ENCODE peak calls at places on chromosome 5, in four cellular contexts. One of them, this sample, is unnamed.

GRCh38 chr5:78647838-78648358 is 674 bp downstream of the LHFPL2 start:
- DNase-seq in mucosa of descending colon: peak
- DNase-seq in A549: peak
- DNase-seq in kidney: peak
- DNase-seq in this sample: no peak

GRCh38 chr5:76701298-76701697 is 14.6 kb upstream of the F2R start:
- DNase-seq in mucosa of descending colon: no peak
- DNase-seq in A549: no peak
- DNase-seq in kidney: no peak
- DNase-seq in this sample: no peak

GRCh38 chr5:168023190-168023589 is 268.3 kb upstream of the WWC1 start:
- DNase-seq in mucosa of descending colon: peak
- DNase-seq in A549: no peak
- DNase-seq in kidney: no peak
- DNase-seq in this sample: no peak

GRCh38 chr5:83090169-83090568 is 12.8 kb downstream of the XRCC4 start:
- DNase-seq in mucosa of descending colon: no peak
- DNase-seq in A549: no peak
- DNase-seq in kidney: no peak
- DNase-seq in this sample: no peak

GRCh38 chr5:61596265-61596664 is 264.2 kb downstream of the ZSWIM6 start:
- DNase-seq in mucosa of descending colon: no peak
- DNase-seq in A549: no peak
- DNase-seq in kidney: no peak
- DNase-seq in this sample: no peak

GRCh38 chr5:115419794-115420585 is 123.5 kb upstream of the CCDC112 start:
- DNase-seq in mucosa of descending colon: no peak
- DNase-seq in A549: peak
- DNase-seq in kidney: no peak
- DNase-seq in this sample: no peak

GRCh38 chr5:115363879-115364278 is 67.4 kb upstream of the CCDC112 start:
- DNase-seq in mucosa of descending colon: no peak
- DNase-seq in A549: no peak
- DNase-seq in kidney: no peak
- DNase-seq in this sample: no peak

GRCh38 chr5:125835293-125836172 is 587.7 kb upstream of the GRAMD2B start:
- DNase-seq in mucosa of descending colon: no peak
- DNase-seq in A549: peak
- DNase-seq in kidney: peak
- DNase-seq in this sample: no peak

GRCh38 chr5:180792965-180793287 is 9.7 kb downstream of the MGAT1 start:
- DNase-seq in mucosa of descending colon: no peak
- DNase-seq in A549: no peak
- DNase-seq in kidney: no peak
- DNase-seq in this sample: no peak

GRCh38 chr5:160155017-160155725 is 35.9 kb upstream of the PWWP2A start:
- DNase-seq in mucosa of descending colon: no peak
- DNase-seq in A549: no peak
- DNase-seq in kidney: no peak
- DNase-seq in this sample: no peak

GRCh38 chr5:81675420-81675819 is 75.5 kb downstream of the SSBP2 start:
- DNase-seq in mucosa of descending colon: no peak
- DNase-seq in A549: no peak
- DNase-seq in kidney: no peak
- DNase-seq in this sample: no peak

GRCh38 chr5:145341842-145342241 is 493.3 kb downstream of the PRELID2 start:
- DNase-seq in mucosa of descending colon: no peak
- DNase-seq in A549: no peak
- DNase-seq in kidney: no peak
- DNase-seq in this sample: no peak

GRCh38 chr5:171770153-171770552 is 15.5 kb upstream of the SMIM23 start:
- DNase-seq in mucosa of descending colon: no peak
- DNase-seq in A549: no peak
- DNase-seq in kidney: no peak
- DNase-seq in this sample: no peak

GRCh38 chr5:150298701-150299451 is 3.8 kb downstream of the ARSI start:
- DNase-seq in mucosa of descending colon: no peak
- DNase-seq in A549: peak
- DNase-seq in kidney: no peak
- DNase-seq in this sample: peak

GRCh38 chr5:36529142-36529541 is 77.3 kb upstream of the SLC1A3 start:
- DNase-seq in mucosa of descending colon: no peak
- DNase-seq in A549: no peak
- DNase-seq in kidney: no peak
- DNase-seq in this sample: no peak

GRCh38 chr5:170307575-170308465 is 10.2 kb upstream of the LCP2 start:
- DNase-seq in mucosa of descending colon: no peak
- DNase-seq in A549: peak
- DNase-seq in kidney: peak
- DNase-seq in this sample: no peak

GRCh38 chr5:12294151-12294550 is 389.9 kb upstream of the CTNND2 start:
- DNase-seq in mucosa of descending colon: no peak
- DNase-seq in A549: no peak
- DNase-seq in kidney: no peak
- DNase-seq in this sample: no peak

GRCh38 chr5:12292610-12293204 is 388.5 kb upstream of the CTNND2 start:
- DNase-seq in mucosa of descending colon: no peak
- DNase-seq in A549: no peak
- DNase-seq in kidney: no peak
- DNase-seq in this sample: no peak
- TF ChIP-seq CTCF in mucosa of descending colon: no peak
- TF ChIP-seq CTCF in A549: no peak
- TF ChIP-seq CTCF in kidney: no peak
- TF ChIP-seq CTCF in this sample: no peak

GRCh38 chr5:43411489-43411888 is 702 bp downstream of the CCL28 start:
- DNase-seq in mucosa of descending colon: no peak
- DNase-seq in A549: no peak
- DNase-seq in kidney: no peak
- DNase-seq in this sample: no peak

GRCh38 chr5:43413966-43414365 is 1.8 kb upstream of the CCL28 start:
- DNase-seq in mucosa of descending colon: no peak
- DNase-seq in A549: no peak
- DNase-seq in kidney: no peak
- DNase-seq in this sample: no peak

GRCh38 chr5:43410414-43410813 is 1.8 kb downstream of the CCL28 start:
- DNase-seq in mucosa of descending colon: no peak
- DNase-seq in A549: no peak
- DNase-seq in kidney: no peak
- DNase-seq in this sample: no peak

GRCh38 chr5:43409809-43410271 is 2.4 kb downstream of the CCL28 start:
- DNase-seq in mucosa of descending colon: peak
- DNase-seq in A549: no peak
- DNase-seq in kidney: no peak
- DNase-seq in this sample: no peak

DNA sequence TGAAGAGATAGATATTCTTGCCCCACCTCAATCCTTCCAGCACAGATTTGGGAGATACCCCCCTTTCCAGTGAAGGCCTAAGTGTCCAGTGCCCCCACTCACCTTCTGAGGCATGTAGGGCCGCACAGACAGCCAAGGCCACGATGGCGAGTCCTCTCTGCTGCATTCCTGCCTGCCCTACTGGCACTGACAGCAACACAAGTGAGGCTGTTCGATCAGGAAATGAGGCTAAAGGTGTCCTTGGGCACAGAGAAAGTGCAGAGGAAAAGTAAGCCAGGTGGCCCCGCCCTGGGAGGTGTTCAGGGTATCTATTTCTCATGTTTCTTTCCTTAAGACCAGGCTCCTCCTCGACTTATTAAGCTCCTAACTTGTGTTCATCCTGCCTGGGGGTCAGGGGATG is at the start of gene CCL28:
- DNase-seq in mucosa of descending colon: peak
- DNase-seq in A549: no peak
- DNase-seq in kidney: no peak
- DNase-seq in this sample: no peak
- H3K4me3 ChIP-seq in mucosa of descending colon: no peak
- H3K4me3 ChIP-seq in A549: no peak
- H3K4me3 ChIP-seq in kidney: no peak
- H3K4me3 ChIP-seq in this sample: no peak

DNA sequence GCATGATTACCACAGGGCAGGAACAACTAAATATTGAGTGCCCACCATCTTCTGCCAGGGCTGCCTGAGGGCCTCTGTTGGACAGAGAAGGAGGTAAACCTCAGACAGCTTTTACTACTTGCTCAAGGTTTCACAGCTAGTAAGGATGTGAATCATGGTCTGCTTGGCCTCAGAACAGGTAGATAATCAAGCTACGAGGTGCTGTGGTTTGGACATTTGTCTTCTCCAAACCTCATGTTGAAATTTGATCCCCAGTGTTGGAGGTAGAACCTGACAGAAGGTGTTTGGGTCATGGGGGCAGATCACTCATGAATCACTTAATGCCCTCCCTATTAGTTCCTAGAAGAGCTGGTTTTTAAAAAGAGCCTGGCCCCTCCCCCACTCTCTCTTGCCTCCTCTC is 541.2 kb upstream of the TRPC7 start:
- DNase-seq in mucosa of descending colon: no peak
- DNase-seq in A549: no peak
- DNase-seq in kidney: no peak
- DNase-seq in this sample: no peak
- TF ChIP-seq CTCF in mucosa of descending colon: no peak
- TF ChIP-seq CTCF in A549: no peak
- TF ChIP-seq CTCF in kidney: no peak
- TF ChIP-seq CTCF in this sample: no peak

DNA sequence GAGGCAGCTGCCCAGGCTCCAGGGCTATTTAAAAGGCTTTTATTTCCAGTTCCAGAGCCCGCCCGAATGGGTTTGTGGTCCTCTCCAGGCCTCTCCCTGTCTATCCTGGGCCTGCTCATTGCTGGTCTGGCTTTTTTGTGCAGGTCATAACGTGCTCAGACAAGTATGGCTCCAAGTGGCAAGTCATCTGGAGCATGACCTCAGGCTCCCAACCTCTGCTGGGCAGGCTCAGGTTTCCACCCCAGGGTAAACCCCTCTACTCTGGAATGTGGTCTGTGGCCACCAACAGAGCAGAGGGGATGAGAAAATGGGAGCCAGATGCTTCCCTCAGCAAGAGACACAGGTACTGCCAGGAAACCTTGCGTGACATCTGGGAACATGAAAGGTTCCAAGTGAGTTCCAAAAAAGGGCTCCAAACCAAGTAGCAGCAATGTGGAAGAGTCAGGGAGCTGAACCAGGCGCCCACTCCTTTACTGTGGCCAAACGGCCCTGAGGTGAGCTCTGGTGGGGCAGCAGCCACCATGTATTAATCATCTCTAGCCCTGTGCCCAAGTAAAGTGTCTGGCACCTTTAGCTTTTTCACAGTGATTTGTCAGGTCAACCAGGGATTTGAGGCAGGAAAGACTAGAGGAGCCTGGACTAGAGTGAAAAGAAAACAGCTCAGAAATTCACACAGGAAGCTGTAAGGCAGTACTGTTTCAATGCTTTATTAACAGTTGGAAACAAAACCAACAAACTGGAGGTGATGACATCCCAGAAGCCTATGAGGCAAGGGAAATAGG is 25.6 kb downstream of the PCDHGC5 start:
- DNase-seq in mucosa of descending colon: no peak
- DNase-seq in A549: no peak
- DNase-seq in kidney: no peak
- DNase-seq in this sample: no peak
- H3K4me3 ChIP-seq in mucosa of descending colon: no peak
- H3K4me3 ChIP-seq in A549: no peak
- H3K4me3 ChIP-seq in kidney: peak
- H3K4me3 ChIP-seq in this sample: peak

DNA sequence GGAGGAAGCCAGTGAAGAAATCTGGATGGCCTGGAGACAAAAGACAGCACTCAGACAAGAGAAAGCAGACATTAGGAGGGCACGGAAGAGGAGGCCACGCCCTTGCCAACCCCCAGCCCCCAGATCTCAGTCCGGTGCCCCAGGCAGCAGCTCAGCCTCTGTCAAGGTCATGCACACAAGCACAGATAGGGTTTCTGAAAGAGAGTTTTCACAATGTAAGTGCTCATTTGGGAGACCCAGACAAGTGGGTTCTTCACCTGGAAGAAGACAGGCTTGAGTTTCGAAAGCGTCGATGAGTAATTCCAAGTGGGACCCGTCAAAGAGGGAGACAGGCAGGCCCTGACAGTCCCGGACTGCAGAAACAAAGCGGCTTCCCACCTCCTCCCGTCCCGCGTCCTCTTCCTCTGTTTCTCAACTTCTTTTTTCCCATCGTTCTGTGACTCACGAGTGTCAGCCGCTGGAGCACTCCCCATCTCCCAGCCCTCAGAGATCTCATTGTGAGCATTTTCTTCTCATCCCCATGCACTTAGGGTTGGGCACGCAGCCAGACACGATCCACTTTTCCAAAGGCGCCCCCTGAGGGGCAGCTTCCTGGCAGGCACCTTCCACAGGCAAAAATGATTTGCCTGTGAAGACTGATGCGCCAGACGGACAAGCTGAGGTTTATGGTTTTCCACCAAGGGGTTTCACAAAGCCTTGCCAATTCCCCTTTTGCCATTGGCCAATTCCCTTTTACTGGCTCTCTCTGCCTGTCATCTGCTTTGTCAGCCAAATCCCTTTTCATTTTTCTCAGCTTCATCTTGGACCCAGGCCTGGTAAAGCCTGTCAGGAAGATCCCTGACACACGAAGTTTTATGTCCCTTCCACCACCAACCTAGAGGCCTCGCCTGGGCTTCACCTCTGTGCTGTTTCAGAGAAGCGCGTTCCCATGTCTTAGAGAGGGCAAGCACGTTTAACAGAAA is 86.4 kb upstream of the ANKRD55 start:
- DNase-seq in mucosa of descending colon: no peak
- DNase-seq in A549: no peak
- DNase-seq in kidney: no peak
- DNase-seq in this sample: no peak
- TF ChIP-seq CTCF in mucosa of descending colon: no peak
- TF ChIP-seq CTCF in A549: no peak
- TF ChIP-seq CTCF in kidney: no peak
- TF ChIP-seq CTCF in this sample: no peak